ENCODE peak calls at places on chromosomes 13 and 19, in four cellular contexts. W, P, Q and E are unnamed samples.

GRCh38 chr13:39599842-39600241 is 3.2 kb downstream of the LHFPL6 start:
- DNase-seq in W (no peak), P (no peak), Q (peak), E (no peak)

GRCh38 chr13:90256746-90257145 is 1090.7 kb upstream of the MIR17HG start:
- DNase-seq in W (no peak), P (no peak), Q (no peak), E (no peak)

GRCh38 chr13:105979586-105979985 is 555.9 kb downstream of the EFNB2 start:
- DNase-seq in W (no peak), P (no peak), Q (no peak), E (no peak)

GRCh38 chr19:30117636-30118145 is 175.7 kb downstream of the URI1 start:
- DNase-seq in W (no peak), P (no peak), Q (no peak), E (no peak)

GRCh38 chr13:51614350-51614786 is 30.1 kb downstream of the WDFY2 start:
- DNase-seq in W (peak), P (no peak), Q (peak), E (peak)

GRCh38 chr13:23683084-23683483 is 112.9 kb downstream of the TNFRSF19 start:
- DNase-seq in W (no peak), P (no peak), Q (no peak), E (no peak)

GRCh38 chr13:49421391-49421790 is 22.5 kb downstream of the CAB39L start:
- DNase-seq in W (no peak), P (peak), Q (no peak), E (no peak)

GRCh38 chr13:52361225-52361624 is 44.7 kb downstream of the THSD1 start:
- DNase-seq in W (no peak), P (no peak), Q (no peak), E (no peak)

GRCh38 chr13:107882708-107883560 is 332.4 kb downstream of the LIG4 start:
- DNase-seq in W (no peak), P (no peak), Q (no peak), E (no peak)

GRCh38 chr13:101654916-101655315 is 202.4 kb downstream of the ITGBL1 start:
- DNase-seq in W (no peak), P (no peak), Q (peak), E (no peak)

GRCh38 chr13:90623318-90624011 is 724.0 kb upstream of the MIR17HG start:
- DNase-seq in W (no peak), P (no peak), Q (no peak), E (no peak)

GRCh38 chr13:37490176-37490575 is 108.4 kb downstream of the POSTN start:
- DNase-seq in W (no peak), P (no peak), Q (peak), E (no peak)

GRCh38 chr19:49224856-49225255 is 67.3 kb downstream of the TRPM4 start:
- DNase-seq in W (no peak), P (peak), Q (peak), E (peak)

GRCh38 chr13:114341003-114341777 is 26.9 kb downstream of the CHAMP1 start:
- DNase-seq in W (no peak), P (no peak), Q (no peak), E (no peak)

GRCh38 chr19:44367024-44367423 is 10.5 kb upstream of the ZNF112 start:
- DNase-seq in W (no peak), P (no peak), Q (no peak), E (no peak)

GRCh38 chr19:56995298-56995697 is 124.5 kb upstream of the USP29 start:
- DNase-seq in W (no peak), P (no peak), Q (no peak), E (no peak)

GRCh38 chr13:85816413-85816812 is 17.2 kb upstream of the SLITRK6 start:
- DNase-seq in W (no peak), P (peak), Q (no peak), E (no peak)

GRCh38 chr19:2016041-2016807 is 710 bp upstream of the BTBD2 start:
- DNase-seq in W (peak), P (peak), Q (peak), E (peak)

GRCh38 chr13:30108913-30109237 is 198.5 kb downstream of the KATNAL1 start:
- DNase-seq in W (no peak), P (no peak), Q (no peak), E (no peak)

GRCh38 chr19:54137913-54138776 is 583 bp downstream of the CNOT3 start:
- DNase-seq in W (no peak), P (no peak), Q (peak), E (no peak)

GRCh38 chr19:17394891-17395415 is 957 bp upstream of the CCDC194 start:
- DNase-seq in W (peak), P (peak), Q (peak), E (no peak)

GRCh38 chr13:23561261-23561660 is 9.0 kb upstream of the TNFRSF19 start:
- DNase-seq in W (no peak), P (no peak), Q (no peak), E (no peak)

GRCh38 chr13:33263976-33264619 is 21.5 kb downstream of the STARD13 start:
- DNase-seq in W (no peak), P (no peak), Q (peak), E (no peak)

GRCh38 chr13:47672982-47673670 is 327.9 kb downstream of the SUCLA2 start:
- DNase-seq in W (no peak), P (no peak), Q (peak), E (no peak)

GRCh38 chr19:19420570-19421301 is 15.3 kb downstream of the GATAD2A start:
- DNase-seq in W (no peak), P (no peak), Q (no peak), E (peak)

GRCh38 chr19:40542197-40542859 is 34.3 kb upstream of the SHKBP1 start:
- DNase-seq in W (no peak), P (no peak), Q (peak), E (peak)

GRCh38 chr13:96898855-96899254 is 95.4 kb downstream of the OXGR1 start:
- DNase-seq in W (no peak), P (no peak), Q (no peak), E (no peak)